ENCODE peak calls at places on chromosome 19, in four cellular contexts. One of them, this sample, is unnamed.

GRCh38 chr19:46394398-46394797 is 19.0 kb downstream of the CCDC8 start:
- DNase-seq in H9: no peak
- DNase-seq in H1: no peak
- DNase-seq in IMR-90: no peak
- DNase-seq in this sample: no peak

GRCh38 chr19:51607077-51607476 is 23.1 kb downstream of the SIGLEC5 start:
- DNase-seq in H9: no peak
- DNase-seq in IMR-90: no peak
- DNase-seq in H1: no peak
- DNase-seq in this sample: no peak

GRCh38 chr19:10505583-10506229 is 2.5 kb upstream of the KEAP1 start:
- DNase-seq in H1: peak
- DNase-seq in IMR-90: peak
- DNase-seq in H9: peak
- DNase-seq in this sample: peak

GRCh38 chr19:16978839-16979802 is 47.5 kb downstream of the CPAMD8 start:
- DNase-seq in H9: no peak
- DNase-seq in IMR-90: no peak
- DNase-seq in H1: no peak
- DNase-seq in this sample: no peak

GRCh38 chr19:32351807-32352630 is 6.6 kb downstream of the ZNF507 start:
- DNase-seq in H9: no peak
- DNase-seq in IMR-90: peak
- DNase-seq in H1: no peak
- DNase-seq in this sample: peak

GRCh38 chr19:17779281-17779930 is 15.5 kb upstream of the B3GNT3 start:
- DNase-seq in H1: peak
- DNase-seq in IMR-90: peak
- DNase-seq in H9: peak
- DNase-seq in this sample: peak

GRCh38 chr19:24033962-24034342 is 53.0 kb upstream of the ZNF254 start:
- DNase-seq in IMR-90: peak
- DNase-seq in H9: no peak
- DNase-seq in H1: no peak
- DNase-seq in this sample: peak

GRCh38 chr19:45402469-45403070 is 2.3 kb downstream of the PPP1R13L start:
- DNase-seq in H1: peak
- DNase-seq in H9: peak
- DNase-seq in IMR-90: no peak
- DNase-seq in this sample: peak

GRCh38 chr19:7676854-7677253 is at the start of gene MCEMP1:
- DNase-seq in H9: no peak
- DNase-seq in IMR-90: no peak
- DNase-seq in H1: no peak
- DNase-seq in this sample: no peak

GRCh38 chr19:38072776-38073411 is 151.1 kb downstream of the DPF1 start:
- DNase-seq in H1: no peak
- DNase-seq in H9: no peak
- DNase-seq in IMR-90: peak
- DNase-seq in this sample: no peak

GRCh38 chr19:6287269-6287885 is 7.6 kb upstream of the MLLT1 start:
- DNase-seq in H1: no peak
- DNase-seq in H9: no peak
- DNase-seq in IMR-90: no peak
- DNase-seq in this sample: peak

GRCh38 chr19:31378404-31378803 is 29.2 kb upstream of the TSHZ3 start:
- DNase-seq in H9: no peak
- DNase-seq in IMR-90: peak
- DNase-seq in H1: no peak
- DNase-seq in this sample: peak

GRCh38 chr19:4518345-4519171 is at the start of gene PLIN4:
- DNase-seq in H1: peak
- DNase-seq in H9: peak
- DNase-seq in IMR-90: peak
- DNase-seq in this sample: no peak

GRCh38 chr19:31946491-31946890 is 398.9 kb upstream of the ZNF507 start:
- DNase-seq in H9: no peak
- DNase-seq in H1: no peak
- DNase-seq in IMR-90: no peak
- DNase-seq in this sample: peak

GRCh38 chr19:44969437-44969836 is 14.3 kb downstream of the CLPTM1 start:
- DNase-seq in H9: no peak
- DNase-seq in IMR-90: no peak
- DNase-seq in H1: no peak
- DNase-seq in this sample: no peak

GRCh38 chr19:42356686-42357085 is 31.3 kb downstream of the MEGF8 start:
- DNase-seq in IMR-90: no peak
- DNase-seq in H1: no peak
- DNase-seq in H9: no peak
- DNase-seq in this sample: no peak

GRCh38 chr19:13843104-13843921 is 33.6 kb upstream of the NANOS3 start:
- DNase-seq in H9: peak
- DNase-seq in H1: peak
- DNase-seq in IMR-90: peak
- DNase-seq in this sample: peak

GRCh38 chr19:13844130-13844631 is 32.8 kb upstream of the NANOS3 start:
- DNase-seq in H1: peak
- DNase-seq in H9: no peak
- DNase-seq in IMR-90: no peak
- DNase-seq in this sample: no peak

GRCh38 chr19:13841339-13842293 is 35.3 kb upstream of the NANOS3 start:
- DNase-seq in H9: peak
- DNase-seq in IMR-90: no peak
- DNase-seq in H1: no peak
- DNase-seq in this sample: peak

GRCh38 chr19:13840751-13841338 is 36.1 kb upstream of the NANOS3 start:
- DNase-seq in IMR-90: no peak
- DNase-seq in H1: no peak
- DNase-seq in H9: no peak
- DNase-seq in this sample: no peak

DNA sequence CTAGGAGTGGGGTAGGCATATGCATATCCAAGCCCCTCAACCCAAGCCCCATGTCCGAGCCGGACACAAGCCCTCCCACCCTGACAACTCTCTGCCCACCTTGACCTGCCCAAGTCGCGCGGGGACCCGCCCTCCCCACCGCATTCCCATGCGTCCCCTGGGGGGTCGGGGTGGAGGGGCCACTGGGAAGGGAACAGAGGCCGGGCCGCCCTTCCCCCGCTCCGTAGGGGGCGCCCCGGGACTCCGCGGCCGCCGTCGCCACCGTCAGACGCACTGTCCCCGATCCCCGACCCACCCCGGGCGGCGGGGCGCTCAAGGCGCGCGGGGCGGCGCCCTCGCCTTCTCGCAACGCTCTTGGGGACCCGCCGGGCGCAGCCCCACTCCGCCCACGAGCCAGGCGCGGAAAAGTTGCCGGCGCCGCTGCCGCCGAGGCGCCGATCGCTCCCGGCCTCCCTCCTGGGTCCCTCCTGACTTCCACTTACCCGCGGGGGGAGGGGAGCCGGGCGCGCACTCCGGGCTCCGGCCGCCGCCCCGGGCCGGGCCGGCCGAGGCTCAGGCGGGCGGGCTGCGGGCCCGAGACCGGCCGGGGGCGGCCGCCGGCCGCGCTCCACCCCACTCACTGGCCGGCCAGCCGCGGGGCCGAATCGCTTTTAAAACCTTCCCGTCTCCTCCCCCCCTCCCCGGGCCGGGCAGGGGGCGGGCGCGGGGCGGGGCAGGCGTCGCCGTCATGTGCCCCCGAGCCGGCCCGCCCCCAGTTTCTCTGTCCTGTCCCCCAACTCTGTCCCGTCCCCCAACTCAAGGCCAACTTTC is 34.4 kb upstream of the NANOS3 start:
- DNase-seq in H9: peak
- DNase-seq in IMR-90: peak
- DNase-seq in H1: no peak
- DNase-seq in this sample: peak
- H3K18ac ChIP-seq in H9: peak
- H3K18ac ChIP-seq in IMR-90: peak
- H3K18ac ChIP-seq in H1: peak
- H3K18ac ChIP-seq in this sample: peak

GRCh38 chr19:40808497-40808896 is 9.5 kb downstream of the EGLN2 start:
- DNase-seq in H1: no peak
- DNase-seq in IMR-90: no peak
- DNase-seq in H9: no peak
- DNase-seq in this sample: no peak

GRCh38 chr19:40806385-40807146 is 7.6 kb downstream of the EGLN2 start:
- DNase-seq in IMR-90: peak
- DNase-seq in H9: peak
- DNase-seq in H1: peak
- DNase-seq in this sample: peak

GRCh38 chr19:40807147-40808020 is 8.4 kb downstream of the EGLN2 start:
- DNase-seq in H1: peak
- DNase-seq in H9: peak
- DNase-seq in IMR-90: no peak
- DNase-seq in this sample: no peak

GRCh38 chr19:40809358-40810086 is 10.5 kb downstream of the EGLN2 start:
- DNase-seq in IMR-90: no peak
- DNase-seq in H1: no peak
- DNase-seq in H9: no peak
- DNase-seq in this sample: no peak

DNA sequence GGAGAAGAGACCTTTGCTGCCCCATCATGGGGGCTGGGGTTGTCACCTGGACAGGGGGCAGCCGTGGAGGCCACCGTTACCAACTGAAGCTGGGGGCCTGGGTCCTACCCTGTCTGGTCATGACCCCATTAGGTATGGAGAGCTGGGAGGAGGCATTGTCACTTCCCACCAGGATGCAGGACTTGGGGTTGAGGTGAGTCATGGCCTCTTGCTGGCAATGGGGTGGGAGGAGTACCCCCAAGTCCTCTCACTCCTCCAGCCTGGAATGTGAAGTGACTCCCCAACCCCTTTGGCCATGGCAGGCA is 9.0 kb downstream of the EGLN2 start:
- DNase-seq in H1: no peak
- DNase-seq in IMR-90: no peak
- DNase-seq in H9: no peak
- DNase-seq in this sample: no peak
- H2BK15ac ChIP-seq in H1: no peak
- H2BK15ac ChIP-seq in IMR-90: no peak
- H2BK15ac ChIP-seq in H9: no peak
- H2BK15ac ChIP-seq in this sample: no peak

DNA sequence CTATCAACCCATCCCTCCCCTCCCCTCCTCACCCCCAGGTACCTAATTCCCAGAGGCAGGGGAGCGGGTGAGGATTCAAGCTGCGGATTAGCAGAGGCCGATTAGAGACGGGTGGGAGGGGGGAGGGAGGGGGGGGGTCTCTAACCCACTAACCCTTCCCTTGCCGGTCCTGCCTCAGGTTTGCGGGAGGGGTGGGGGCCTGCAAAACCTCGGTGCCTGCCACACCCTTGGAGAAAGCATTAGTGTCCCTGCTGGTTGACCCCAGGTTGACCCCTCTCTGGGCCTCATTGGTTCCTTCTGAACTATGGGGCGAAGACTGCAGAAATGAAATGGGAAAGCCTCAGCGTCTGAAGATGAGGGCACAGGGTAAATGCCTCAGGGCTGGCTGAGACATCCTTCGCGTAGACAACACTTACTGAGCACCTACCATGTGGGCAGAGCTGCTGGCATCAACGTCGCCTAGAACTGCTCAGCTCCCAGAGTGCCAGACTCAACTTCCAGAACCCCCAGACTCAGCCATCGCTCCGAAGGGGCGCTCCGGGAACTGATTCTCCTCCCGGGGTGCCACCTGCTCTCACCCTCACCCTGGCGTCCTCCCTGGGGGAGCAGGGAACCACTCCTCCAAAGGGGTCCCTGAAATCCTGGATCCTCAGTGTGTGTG is 8.5 kb upstream of the NFIC start:
- DNase-seq in H9: no peak
- DNase-seq in IMR-90: no peak
- DNase-seq in H1: no peak
- DNase-seq in this sample: no peak
- H3K18ac ChIP-seq in H9: no peak
- H3K18ac ChIP-seq in IMR-90: no peak
- H3K18ac ChIP-seq in H1: no peak
- H3K18ac ChIP-seq in this sample: no peak

GRCh38 chr19:1826557-1827521 is 14.8 kb upstream of the ATP8B3 start:
- DNase-seq in H9: peak
- DNase-seq in IMR-90: no peak
- DNase-seq in H1: peak
- DNase-seq in this sample: peak
- H2BK15ac ChIP-seq in H9: no peak
- H2BK15ac ChIP-seq in IMR-90: no peak
- H2BK15ac ChIP-seq in H1: peak
- H2BK15ac ChIP-seq in this sample: peak

DNA sequence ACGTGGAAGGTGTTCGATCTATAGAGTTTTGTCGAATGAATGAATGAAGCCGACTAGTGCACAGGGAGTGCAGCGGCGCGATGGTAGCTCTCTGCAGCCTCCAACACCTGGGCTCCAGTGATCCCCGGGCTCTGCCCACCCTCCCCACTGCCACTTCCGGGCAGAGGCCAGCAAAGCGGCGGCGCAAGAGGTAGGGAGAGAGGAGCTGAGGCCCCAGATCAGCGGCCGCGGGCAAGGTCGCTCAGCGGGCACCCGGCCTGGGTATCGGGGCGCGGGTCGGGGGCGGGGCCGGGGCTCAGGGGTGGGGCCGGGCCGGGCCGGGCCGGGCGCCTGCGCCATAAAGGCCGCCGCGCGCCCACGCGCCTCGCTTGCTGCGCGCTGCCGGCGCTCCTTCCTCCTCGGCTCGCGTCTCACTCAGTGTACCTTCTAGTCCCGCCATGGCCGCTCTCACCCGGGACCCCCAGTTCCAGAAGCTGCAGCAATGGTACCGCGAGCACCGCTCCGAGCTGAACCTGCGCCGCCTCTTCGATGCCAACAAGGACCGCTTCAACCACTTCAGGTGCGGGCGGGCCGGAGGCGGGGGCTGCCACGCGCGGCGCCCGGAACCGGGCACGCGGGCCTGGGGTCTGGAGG is at the start of gene GPI:
- DNase-seq in H9: peak
- DNase-seq in H1: peak
- DNase-seq in IMR-90: peak
- DNase-seq in this sample: peak
- H3K18ac ChIP-seq in H9: no peak
- H3K18ac ChIP-seq in H1: peak
- H3K18ac ChIP-seq in IMR-90: peak
- H3K18ac ChIP-seq in this sample: peak

GRCh38 chr19:48696353-48697010 is 711 bp downstream of the FUT2 start:
- DNase-seq in H9: peak
- DNase-seq in IMR-90: no peak
- DNase-seq in H1: peak
- DNase-seq in this sample: peak
- H2BK15ac ChIP-seq in H9: no peak
- H2BK15ac ChIP-seq in IMR-90: no peak
- H2BK15ac ChIP-seq in H1: peak
- H2BK15ac ChIP-seq in this sample: peak

This sample was measured in mesenchymal stem cell.